ENCODE peak calls at places on chromosome 22, in four cellular contexts. One of them, this sample, is unnamed.

GRCh38 chr22:44840611-44841322 is 88.4 kb downstream of the ARHGAP8 start:
- DNase-seq in HepG2: no peak
- DNase-seq in GM23338: no peak
- DNase-seq in prostate gland: no peak
- DNase-seq in this sample: no peak

GRCh38 chr22:46538816-46539163 is 1.4 kb upstream of the CELSR1 start:
- DNase-seq in HepG2: no peak
- DNase-seq in GM23338: no peak
- DNase-seq in prostate gland: no peak
- DNase-seq in this sample: peak

GRCh38 chr22:43002198-43002577 is 12.8 kb downstream of the PACSIN2 start:
- DNase-seq in HepG2: no peak
- DNase-seq in GM23338: peak
- DNase-seq in prostate gland: no peak
- DNase-seq in this sample: no peak

GRCh38 chr22:40666151-40666848 is 13.0 kb upstream of the MCHR1 start:
- DNase-seq in HepG2: no peak
- DNase-seq in GM23338: no peak
- DNase-seq in prostate gland: no peak
- DNase-seq in this sample: no peak

GRCh38 chr22:38455530-38456271 is 702 bp upstream of the KCNJ4 start:
- DNase-seq in HepG2: no peak
- DNase-seq in GM23338: peak
- DNase-seq in prostate gland: no peak
- DNase-seq in this sample: no peak

GRCh38 chr22:19799322-19800190 is 39.0 kb downstream of the TBX1 start:
- DNase-seq in HepG2: no peak
- DNase-seq in GM23338: peak
- DNase-seq in prostate gland: no peak
- DNase-seq in this sample: no peak

GRCh38 chr22:19290400-19291217 is 910 bp downstream of the CLTCL1 start:
- DNase-seq in HepG2: peak
- DNase-seq in GM23338: peak
- DNase-seq in prostate gland: no peak
- DNase-seq in this sample: no peak

GRCh38 chr22:44331881-44332714 is 19.3 kb upstream of the SHISAL1 start:
- DNase-seq in HepG2: no peak
- DNase-seq in GM23338: peak
- DNase-seq in prostate gland: no peak
- DNase-seq in this sample: no peak

GRCh38 chr22:35681454-35682050 is 33.3 kb downstream of the APOL6 start:
- DNase-seq in HepG2: no peak
- DNase-seq in GM23338: no peak
- DNase-seq in prostate gland: no peak
- DNase-seq in this sample: no peak

GRCh38 chr22:46747646-46748045 is 9.6 kb upstream of the CERK start:
- DNase-seq in HepG2: no peak
- DNase-seq in GM23338: no peak
- DNase-seq in prostate gland: no peak
- DNase-seq in this sample: no peak

GRCh38 chr22:29717789-29718188 is 2.0 kb upstream of the CABP7 start:
- DNase-seq in HepG2: no peak
- DNase-seq in GM23338: no peak
- DNase-seq in prostate gland: no peak
- DNase-seq in this sample: no peak

DNA sequence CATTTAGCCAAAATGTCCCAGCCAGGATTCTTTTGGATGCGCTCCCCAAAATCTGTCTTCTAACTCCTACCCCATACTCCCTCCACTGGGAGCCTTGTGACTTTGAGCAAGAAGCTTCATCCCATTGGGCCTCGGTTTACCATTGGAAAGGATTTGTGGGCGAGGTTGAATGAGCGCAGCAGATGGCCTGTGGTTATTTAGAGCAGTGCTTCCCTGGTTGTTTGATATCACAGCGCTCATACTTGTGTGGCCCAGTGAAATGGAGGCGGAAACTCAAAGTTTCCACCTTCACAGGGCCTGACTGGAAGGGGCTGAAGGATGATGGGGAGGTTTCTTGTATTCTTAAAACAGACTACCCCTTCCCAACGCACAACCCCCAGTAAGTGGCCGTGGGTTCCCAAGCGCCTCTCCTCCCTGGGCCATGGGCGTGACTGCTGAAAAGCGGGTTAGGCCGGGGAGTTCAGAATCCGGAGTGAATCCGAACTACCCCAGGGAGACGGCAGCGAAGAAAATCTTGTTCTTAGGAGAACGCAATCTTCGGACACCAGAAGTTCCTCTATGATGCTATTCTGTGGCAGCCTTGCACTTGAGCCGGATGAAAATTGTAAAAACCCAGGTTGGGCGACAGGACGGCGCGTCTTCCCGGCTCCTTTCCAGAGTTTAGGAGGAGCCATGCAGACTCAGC is 1.2 kb upstream of the ATF4 start:
- DNase-seq in HepG2: no peak
- DNase-seq in GM23338: no peak
- DNase-seq in prostate gland: no peak
- DNase-seq in this sample: no peak
- TF ChIP-seq POLR2AphosphoS5 in HepG2: peak
- TF ChIP-seq POLR2AphosphoS5 in GM23338: no peak
- TF ChIP-seq POLR2AphosphoS5 in prostate gland: no peak
- TF ChIP-seq POLR2AphosphoS5 in this sample: no peak

GRCh38 chr22:22997988-22998387 is 72.3 kb upstream of the GNAZ start:
- DNase-seq in HepG2: no peak
- DNase-seq in GM23338: no peak
- DNase-seq in prostate gland: no peak
- DNase-seq in this sample: no peak
- TF ChIP-seq CTCF in HepG2: no peak
- TF ChIP-seq CTCF in GM23338: no peak
- TF ChIP-seq CTCF in prostate gland: no peak
- TF ChIP-seq CTCF in this sample: no peak

GRCh38 chr22:50445071-50445879 is 29.6 kb downstream of the SBF1 start:
- DNase-seq in HepG2: no peak
- DNase-seq in GM23338: peak
- DNase-seq in prostate gland: no peak
- DNase-seq in this sample: peak

GRCh38 chr22:50446708-50447575 is 27.9 kb downstream of the SBF1 start:
- DNase-seq in HepG2: no peak
- DNase-seq in GM23338: no peak
- DNase-seq in prostate gland: no peak
- DNase-seq in this sample: no peak

GRCh38 chr22:50445880-50446707 is 28.7 kb downstream of the SBF1 start:
- DNase-seq in HepG2: no peak
- DNase-seq in GM23338: no peak
- DNase-seq in prostate gland: no peak
- DNase-seq in this sample: no peak

GRCh38 chr22:50444663-50445062 is 30.2 kb downstream of the SBF1 start:
- DNase-seq in HepG2: no peak
- DNase-seq in GM23338: no peak
- DNase-seq in prostate gland: no peak
- DNase-seq in this sample: no peak

DNA sequence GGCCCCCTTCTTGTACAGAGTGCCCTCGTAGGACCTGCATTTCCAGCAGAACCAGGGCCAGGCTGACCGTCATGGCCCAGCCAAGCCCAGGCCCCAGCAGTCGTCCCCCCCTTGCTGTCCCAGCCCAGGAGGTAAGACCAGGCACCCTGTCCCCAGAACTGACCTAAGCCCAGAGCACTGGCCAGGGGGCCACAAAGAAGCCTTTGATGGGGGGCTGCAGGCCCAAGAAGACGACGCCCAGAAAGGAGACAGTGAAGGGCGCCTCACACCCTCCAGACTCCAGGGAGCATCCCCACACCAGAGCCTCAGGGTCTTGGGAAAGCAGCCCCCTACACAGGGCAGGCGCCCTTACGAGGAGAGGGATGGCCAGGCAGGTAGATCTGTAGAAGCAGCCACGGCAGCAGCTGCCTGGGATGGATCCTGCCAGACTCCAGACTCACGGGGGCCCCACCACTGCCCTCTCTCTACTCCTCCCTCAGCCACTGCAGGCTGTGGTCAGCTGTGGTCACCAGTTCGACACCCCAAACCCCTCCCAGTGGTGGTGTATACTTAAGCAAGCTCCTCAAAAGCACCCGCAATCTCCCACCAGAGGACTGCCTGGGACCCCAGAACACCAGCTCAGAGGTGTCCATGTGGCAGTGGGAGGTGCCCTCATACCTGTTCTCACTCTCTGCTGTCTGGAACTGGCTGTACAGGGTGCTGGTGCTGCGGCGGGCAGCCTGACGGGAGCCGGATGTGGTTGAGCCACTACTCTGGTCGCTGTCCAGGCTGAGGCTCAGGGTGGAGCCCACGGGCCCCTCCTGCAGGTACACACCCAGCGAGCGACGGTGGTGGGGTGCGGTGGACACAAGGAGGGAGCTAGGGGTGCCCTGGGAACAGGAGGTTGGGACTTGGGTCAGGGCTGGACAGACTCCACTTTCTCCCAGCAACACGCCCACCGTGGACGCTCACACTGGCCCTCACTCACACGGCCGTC is 27.0 kb downstream of the SBF1 start:
- DNase-seq in HepG2: no peak
- DNase-seq in GM23338: no peak
- DNase-seq in prostate gland: no peak
- DNase-seq in this sample: no peak
- TF ChIP-seq POLR2AphosphoS5 in HepG2: no peak
- TF ChIP-seq POLR2AphosphoS5 in GM23338: no peak
- TF ChIP-seq POLR2AphosphoS5 in prostate gland: peak
- TF ChIP-seq POLR2AphosphoS5 in this sample: no peak

GRCh38 chr22:21450320-21450831 is 16.8 kb upstream of the TMEM191C start:
- DNase-seq in HepG2: no peak
- DNase-seq in GM23338: peak
- DNase-seq in prostate gland: peak
- DNase-seq in this sample: no peak
- TF ChIP-seq CTCF in HepG2: peak
- TF ChIP-seq CTCF in GM23338: peak
- TF ChIP-seq CTCF in prostate gland: no peak
- TF ChIP-seq CTCF in this sample: no peak

DNA sequence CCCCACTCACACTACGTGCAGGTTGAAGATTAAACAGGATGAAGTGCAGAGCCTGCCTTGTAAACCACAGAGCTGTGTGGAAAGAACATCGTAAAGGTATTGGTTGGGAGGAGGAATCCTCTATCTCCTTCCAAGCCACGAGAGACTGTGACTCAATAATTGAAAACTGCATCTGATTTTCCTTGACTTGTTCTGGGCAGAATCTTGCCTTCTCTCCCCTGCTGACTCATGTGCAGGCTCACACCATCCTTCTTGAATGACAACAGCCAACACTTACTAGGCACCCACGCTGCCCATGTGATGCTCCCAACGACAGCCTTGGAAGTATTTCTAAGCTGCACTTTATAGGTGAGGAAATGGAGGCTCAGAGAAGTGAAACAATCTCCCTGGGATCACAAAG is 563.0 kb downstream of the MIAT start:
- DNase-seq in HepG2: no peak
- DNase-seq in GM23338: no peak
- DNase-seq in prostate gland: no peak
- DNase-seq in this sample: no peak
- TF ChIP-seq POLR2AphosphoS5 in HepG2: no peak
- TF ChIP-seq POLR2AphosphoS5 in GM23338: no peak
- TF ChIP-seq POLR2AphosphoS5 in prostate gland: no peak
- TF ChIP-seq POLR2AphosphoS5 in this sample: no peak

DNA sequence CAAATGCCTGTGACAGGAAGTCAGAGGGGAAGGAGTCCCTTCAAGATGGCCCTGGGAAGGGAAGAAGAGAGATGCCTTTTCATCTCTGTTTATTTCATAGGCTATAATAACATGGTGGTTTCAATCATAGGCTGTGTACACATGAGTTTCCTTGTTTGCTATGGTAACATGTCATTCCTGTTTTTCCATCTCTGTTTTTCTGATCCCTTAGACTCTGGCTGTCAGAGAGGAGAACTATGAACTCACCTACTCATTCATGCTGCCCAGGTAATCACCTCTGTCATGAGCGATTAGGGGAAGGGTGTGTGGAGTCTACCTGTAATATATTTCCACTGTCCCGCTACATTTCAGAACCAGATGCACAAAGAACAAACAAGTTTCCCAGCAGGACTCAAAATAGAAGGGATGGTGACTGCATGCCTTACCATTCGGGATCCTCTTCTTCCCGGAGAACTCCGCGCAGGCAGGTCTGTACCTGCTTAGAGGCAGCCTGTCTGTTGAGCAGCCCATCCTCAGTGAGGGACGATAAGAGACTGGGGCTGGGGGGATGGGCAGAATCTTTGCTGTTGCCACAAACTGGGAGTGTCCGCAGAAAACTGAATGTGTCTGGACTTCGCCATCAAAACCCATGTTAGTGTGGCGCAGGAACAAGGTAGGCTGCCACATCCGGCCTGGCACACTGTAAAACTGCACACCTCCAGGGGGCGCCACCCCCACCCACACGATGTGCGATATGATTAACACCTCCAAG is 7.1 kb upstream of the PEX26 start:
- DNase-seq in HepG2: peak
- DNase-seq in GM23338: peak
- DNase-seq in prostate gland: peak
- DNase-seq in this sample: no peak
- TF ChIP-seq CTCF in HepG2: peak
- TF ChIP-seq CTCF in GM23338: peak
- TF ChIP-seq CTCF in prostate gland: no peak
- TF ChIP-seq CTCF in this sample: no peak

This sample was measured in HL-60.